ENCODE peak calls at places on chromosomes 6 and 20, in eight cellular contexts. Q is heart left ventricle, T is esophagus muscularis mucosa, B is HCT116, K is IMR-90, U is A549, F is body of pancreas, E is transverse colon. X is an unnamed sample.

GRCh38 chr6:113998811-113999210 is 27.9 kb upstream of the HDAC2 start:
- DNase-seq in E (no peak), T (no peak), U (no peak), F (no peak), B (no peak), K (no peak), Q (no peak), X (no peak)

GRCh38 chr6:144149894-144150672 is at the start of gene STX11:
- DNase-seq in U (peak; percentile 43), T (peak; percentile 91), K (peak; percentile 29), E (peak; percentile 76), B (no peak), F (peak; percentile 43), Q (peak; percentile 90), X (peak; percentile 70)

GRCh38 chr20:10674684-10675455 is 1.1 kb upstream of the JAG1 start:
- DNase-seq in K (peak; percentile 66), U (peak; percentile 89), B (peak; percentile 48), E (peak; percentile 90), Q (peak; percentile 90), T (peak; percentile 94), F (peak; percentile 83), X (peak; percentile 64)

GRCh38 chr20:63552481-63553249 is 1.3 kb upstream of the FNDC11 start:
- DNase-seq in Q (no peak), B (no peak), E (no peak), K (no peak), U (no peak), T (no peak), F (no peak), X (peak; percentile 40)

GRCh38 chr6:7085911-7086310 is 21.9 kb upstream of the RREB1 start:
- DNase-seq in U (no peak), T (no peak), Q (no peak), F (peak; percentile 41), E (peak; percentile 26), B (no peak), K (no peak), X (peak; percentile 40)

GRCh38 chr20:58717278-58718091 is 24.9 kb downstream of the NPEPL1 start:
- DNase-seq in B (no peak), E (peak; percentile 7), U (no peak), F (peak; percentile 7), K (no peak), Q (peak; percentile 51), T (peak; percentile 78), X (no peak)

GRCh38 chr6:6843057-6843627 is 254.6 kb downstream of the LY86 start:
- DNase-seq in U (peak; percentile 23), Q (no peak), B (no peak), K (peak; percentile 58), F (no peak), T (no peak), E (no peak), X (no peak)

GRCh38 chr6:34298941-34299340 is 50.1 kb upstream of the SMIM29 start:
- DNase-seq in B (no peak), E (no peak), T (no peak), U (no peak), K (no peak), Q (no peak), F (no peak), X (no peak)

GRCh38 chr6:168420084-168420483 is 20.9 kb upstream of the SMOC2 start:
- DNase-seq in B (no peak), T (no peak), Q (no peak), K (no peak), U (no peak), F (no peak), E (no peak), X (no peak)

GRCh38 chr6:67748521-67748920 is 886.6 kb upstream of the ADGRB3 start:
- DNase-seq in K (no peak), B (no peak), F (no peak), T (no peak), E (no peak), U (no peak), Q (no peak), X (no peak)

GRCh38 chr6:116556065-116556464 is 2.5 kb downstream of the CALHM4 start:
- DNase-seq in Q (no peak), K (peak; percentile 83), U (no peak), T (no peak), B (no peak), E (no peak), F (no peak), X (no peak)

GRCh38 chr6:167007930-167008329 is 8.7 kb downstream of the CEP43 start:
- DNase-seq in T (no peak), Q (no peak), B (no peak), K (no peak), E (no peak), F (no peak), U (no peak), X (no peak)

GRCh38 chr20:59342017-59342957 is 41.9 kb downstream of the EDN3 start:
- DNase-seq in K (no peak), F (no peak), B (no peak), Q (no peak), E (no peak), U (no peak), T (no peak), X (no peak)

GRCh38 chr6:47303861-47304260 is 5.8 kb downstream of the TNFRSF21 start:
- DNase-seq in F (no peak), U (no peak), Q (no peak), K (no peak), B (no peak), T (peak; percentile 53), E (no peak), X (no peak)

GRCh38 chr20:24614341-24614740 is 144.9 kb downstream of the SYNDIG1 start:
- DNase-seq in Q (no peak), U (no peak), F (no peak), B (no peak), K (no peak), T (no peak), E (no peak), X (no peak)

GRCh38 chr6:141874930-141875602 is 257.7 kb upstream of the GJE1 start:
- DNase-seq in F (no peak), B (no peak), T (no peak), U (no peak), Q (no peak), K (peak; percentile 34), E (no peak), X (no peak)

GRCh38 chr6:128339635-128340436 is 180.6 kb downstream of the PTPRK start:
- DNase-seq in T (no peak), F (no peak), K (peak; percentile 74), U (no peak), B (no peak), Q (no peak), E (no peak), X (no peak)

GRCh38 chr6:128053109-128053508 is 152.3 kb upstream of the THEMIS start:
- DNase-seq in K (no peak), F (no peak), U (no peak), B (no peak), Q (no peak), E (no peak), T (no peak), X (no peak)

GRCh38 chr6:55282145-55282544 is 45.1 kb upstream of the GFRAL start:
- DNase-seq in F (no peak), E (no peak), B (no peak), U (no peak), Q (no peak), T (no peak), K (no peak), X (no peak)

DNA sequence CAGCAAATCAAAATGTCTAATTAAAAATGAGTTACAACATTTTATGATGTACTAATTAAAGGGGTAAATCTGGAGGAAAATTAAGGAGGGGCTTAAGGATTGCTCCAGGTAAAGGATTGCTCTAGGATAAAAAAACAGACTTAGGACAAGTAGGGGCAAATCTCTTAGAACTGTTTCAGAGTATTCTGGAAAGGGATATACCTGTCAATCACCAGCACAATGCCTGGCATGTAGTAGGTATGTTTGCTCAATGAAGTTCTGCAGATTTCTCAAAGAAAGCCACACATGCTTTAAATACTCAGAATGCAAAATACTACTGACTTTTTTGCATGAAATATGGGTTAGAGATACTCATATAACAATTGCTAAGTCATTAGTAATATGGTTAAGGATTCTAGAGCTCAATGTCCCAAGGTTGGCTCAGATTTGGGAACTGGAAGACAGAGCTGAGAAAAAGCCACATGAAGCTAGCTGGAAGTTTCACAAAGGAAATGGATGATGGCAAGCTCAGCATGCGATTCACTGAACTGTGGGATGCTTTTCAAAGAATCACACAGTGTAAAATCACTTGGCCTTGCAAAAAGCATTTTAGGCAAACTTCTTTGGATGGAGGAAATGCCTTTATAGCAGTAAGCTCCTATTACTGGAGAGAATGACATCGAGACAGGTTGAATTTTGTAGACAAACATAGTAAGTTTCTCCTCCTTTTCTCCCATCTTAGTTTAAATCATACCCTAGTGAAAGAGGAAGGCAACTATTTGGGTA is 72.8 kb downstream of the MAP3K5 start:
- DNase-seq in U (no peak), F (no peak), Q (no peak), K (peak; percentile 16), B (no peak), T (no peak), E (no peak), X (no peak)
- TF ChIP-seq POLR2A in U (no peak), F (no peak), Q (no peak), K (no peak), B (no peak), T (no peak), E (no peak), X (no peak)

GRCh38 chr6:30617565-30618269 is at the start of gene MRPS18B:
- DNase-seq in Q (peak; percentile 98), T (peak; percentile 99), K (peak; percentile 98), E (peak; percentile 98), B (peak; percentile 96), F (peak; percentile 98), U (peak; percentile 96), X (peak; percentile 98)
- TF ChIP-seq POLR2A in Q (peak; percentile 58), T (peak; percentile 84), K (no peak), E (peak; percentile 46), B (peak; percentile 58), F (peak; percentile 51), U (peak; percentile 79), X (peak; percentile 55)

DNA sequence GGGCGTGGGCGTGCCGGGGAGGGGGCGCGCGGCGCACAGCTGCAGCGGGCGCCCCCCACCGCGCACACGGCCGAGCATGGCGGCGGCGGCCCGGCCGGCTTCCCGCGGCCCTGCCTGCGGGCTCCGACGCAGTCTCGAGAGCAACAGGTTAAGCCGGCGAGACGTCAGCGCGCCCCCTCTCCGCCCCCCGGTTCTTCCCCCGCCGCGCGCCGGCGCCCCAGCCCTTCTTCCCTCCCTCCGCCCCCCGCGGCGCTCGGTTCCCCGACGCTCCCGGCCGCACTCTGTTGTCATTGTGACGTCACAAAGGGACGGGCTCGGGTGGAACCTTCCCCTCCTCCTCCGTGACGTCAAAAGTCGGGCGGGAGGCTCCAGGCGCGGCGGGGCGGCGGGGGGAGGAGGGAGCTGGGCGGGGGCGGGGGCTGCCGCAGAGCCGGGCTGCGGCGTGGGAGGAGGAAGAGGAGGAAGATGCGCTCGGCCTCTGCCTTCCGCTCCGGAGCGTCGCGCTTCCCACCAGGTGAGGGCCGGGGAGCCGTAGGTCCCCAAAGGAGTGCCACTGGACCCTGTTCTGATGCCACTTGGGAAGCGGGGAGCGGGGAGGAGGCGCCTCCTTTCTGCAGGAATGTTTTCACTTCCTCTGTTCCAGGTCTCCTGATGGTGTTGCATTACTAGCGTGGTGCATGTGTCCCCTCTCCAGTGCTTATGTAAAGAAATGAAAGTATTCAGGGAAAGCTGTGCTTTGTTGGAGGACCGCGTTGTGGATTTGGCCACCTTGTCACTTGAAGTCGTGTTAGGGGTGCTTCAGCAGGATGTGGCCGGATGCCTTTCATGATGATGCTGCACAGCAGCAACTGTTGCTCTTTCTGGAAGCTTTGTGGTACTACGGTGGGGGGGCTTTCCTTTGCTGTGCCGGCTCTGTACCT is 2.8 kb downstream of the JARID2 start:
- DNase-seq in U (peak; percentile 96), K (peak; percentile 97), Q (peak; percentile 97), B (peak; percentile 92), T (peak; percentile 99), F (peak; percentile 92), E (peak; percentile 98), X (peak; percentile 99)
- TF ChIP-seq POLR2A in U (peak; percentile 48), K (peak; percentile 56), Q (peak; percentile 4), B (no peak), T (peak; percentile 36), F (peak; percentile 13), E (peak; percentile 59), X (peak; percentile 46)

GRCh38 chr6:41071923-41072835 is at the start of gene OARD1:
- DNase-seq in U (peak; percentile 98), Q (peak; percentile 100), K (no peak), T (peak; percentile 100), F (peak; percentile 99), E (peak; percentile 99), B (peak; percentile 98), X (peak; percentile 100)
- TF ChIP-seq POLR2A in U (peak; percentile 4), Q (peak; percentile 58), K (peak; percentile 68), T (peak; percentile 44), F (peak; percentile 80), E (peak; percentile 92), B (peak; percentile 25), X (peak; percentile 91)